ENCODE peak calls at places on chromosome 22, in five cellular contexts. V is chondrocyte, K is PC-3, O is kidney epithelial cell, U is foreskin fibroblast. T is an unnamed sample.
A peak's percentile ranks its signal among the peaks of the same experiment; 100 is the strongest.

GRCh38 chr22:47290706-47291430 is 528.4 kb downstream of the TBC1D22A start:
- DNase-seq in U (no peak), O (no peak), K (no peak), V (no peak), T (no peak)

GRCh38 chr22:17269607-17270261 is 50.5 kb upstream of the ADA2 start:
- DNase-seq in K (no peak), V (no peak), O (no peak), U (no peak), T (no peak)

GRCh38 chr22:20099099-20099711 is 16.7 kb upstream of the RANBP1 start:
- DNase-seq in V (no peak), U (no peak), O (no peak), K (no peak), T (no peak)

GRCh38 chr22:48539261-48539660 is 1288.4 kb downstream of the BRD1 start:
- DNase-seq in U (no peak), O (no peak), K (no peak), V (no peak), T (no peak)

GRCh38 chr22:24996420-24996952 is 44.0 kb downstream of the KIAA1671 start:
- DNase-seq in K (peak; percentile 75), V (no peak), U (peak; percentile 14), O (no peak), T (no peak)

GRCh38 chr22:43861529-43861928 is 784 bp downstream of the SULT4A1 start:
- DNase-seq in K (no peak), V (peak; percentile 50), U (peak; percentile 34), O (no peak), T (no peak)

GRCh38 chr22:19812910-19813309 is 41.8 kb downstream of the GNB1L start:
- DNase-seq in V (no peak), O (no peak), K (no peak), U (no peak), T (no peak)

GRCh38 chr22:49305215-49305965 is 522.3 kb downstream of the BRD1 start:
- DNase-seq in V (peak; percentile 86), K (peak; percentile 47), O (no peak), U (no peak), T (peak; percentile 74)

GRCh38 chr22:25823276-25823675 is 81.3 kb downstream of the MYO18B start:
- DNase-seq in O (no peak), K (no peak), U (no peak), V (peak; percentile 60), T (no peak)

GRCh38 chr22:22022977-22023534 is 40.5 kb upstream of the TOP3B start:
- DNase-seq in U (no peak), O (no peak), V (no peak), K (no peak), T (no peak)

GRCh38 chr22:44326549-44326881 is 13.8 kb upstream of the SHISAL1 start:
- DNase-seq in V (no peak), K (no peak), U (no peak), O (no peak), T (no peak)

GRCh38 chr22:37259540-37260029 is 15.5 kb upstream of the RAC2 start:
- DNase-seq in O (no peak), K (peak; percentile 63), V (peak; percentile 44), U (peak; percentile 79), T (no peak)

GRCh38 chr22:47049078-47049609 is 286.7 kb downstream of the TBC1D22A start:
- DNase-seq in K (no peak), V (peak; percentile 39), O (no peak), U (no peak), T (no peak)

GRCh38 chr22:44523981-44524759 is 26.1 kb upstream of the RTL6 start:
- DNase-seq in U (peak; percentile 84), V (no peak), K (no peak), O (peak; percentile 51), T (no peak)

GRCh38 chr22:25420471-25420924 is 144.0 kb upstream of the GRK3 start:
- DNase-seq in U (no peak), O (no peak), K (no peak), V (no peak), T (no peak)

GRCh38 chr22:47204002-47204979 is 441.8 kb downstream of the TBC1D22A start:
- DNase-seq in K (no peak), O (no peak), U (no peak), V (no peak), T (no peak)

GRCh38 chr22:19663286-19663815 is 51.0 kb upstream of the SEPTIN5 start:
- DNase-seq in U (peak; percentile 83), K (peak; percentile 30), V (no peak), O (peak; percentile 4), T (peak; percentile 11)

GRCh38 chr22:20566420-20567260 is 59.2 kb downstream of the MED15 start:
- DNase-seq in U (peak; percentile 96), K (peak; percentile 87), O (no peak), V (peak; percentile 75), T (no peak)

GRCh38 chr22:20559174-20559760 is 51.9 kb downstream of the MED15 start:
- DNase-seq in V (no peak), U (no peak), O (no peak), K (no peak), T (no peak)

DNA sequence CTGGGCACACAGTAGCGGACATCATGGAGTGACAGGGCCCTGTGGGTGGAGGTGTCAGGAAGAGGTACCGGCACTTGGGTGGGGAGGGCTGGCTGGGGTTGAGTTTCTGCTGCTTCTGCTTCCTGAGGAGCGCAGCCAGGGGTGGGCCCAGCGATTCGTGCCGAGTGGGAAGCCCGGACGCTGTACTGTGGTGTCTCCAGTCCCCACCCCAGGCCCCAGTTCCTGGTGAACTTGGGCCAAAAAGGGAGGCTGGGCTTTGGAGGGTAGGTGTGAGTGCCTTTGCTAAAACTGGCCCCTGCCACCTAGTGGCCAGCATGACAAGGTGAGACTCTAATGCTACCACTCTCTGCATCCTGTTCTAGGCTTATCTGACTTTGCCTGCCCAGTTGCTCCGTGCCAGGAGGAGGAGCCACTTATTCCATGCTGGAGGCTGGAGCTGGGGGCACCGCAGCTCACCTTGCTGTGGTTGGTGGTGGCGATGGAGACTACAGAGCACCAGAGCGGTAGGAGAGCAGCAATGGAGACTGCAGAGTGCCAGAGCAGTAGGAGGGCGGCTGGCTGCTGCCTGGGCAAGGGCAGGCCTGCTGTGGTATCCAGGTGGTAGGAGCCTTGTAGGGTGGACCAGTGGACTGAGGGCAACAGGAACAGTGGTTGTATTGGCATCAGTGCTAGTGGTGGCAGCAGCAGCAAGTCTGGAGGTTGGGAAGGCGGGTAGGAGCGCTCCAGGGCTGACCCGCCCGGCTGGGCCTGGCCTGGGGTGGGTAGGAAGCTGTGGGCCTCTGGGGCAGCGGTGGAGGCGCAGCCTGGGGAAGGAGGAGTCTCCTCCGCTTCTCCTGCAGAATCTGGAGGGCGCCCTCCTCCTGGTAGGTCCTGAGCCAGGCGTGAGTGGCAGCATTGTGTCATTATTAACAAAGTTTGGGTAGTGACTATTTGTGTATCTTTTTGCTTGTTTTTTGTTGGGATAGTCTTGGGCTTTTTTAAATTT is 2.2 kb upstream of the RFPL2 start:
- DNase-seq in K (peak; percentile 48), U (peak; percentile 21), O (no peak), V (no peak), T (peak; percentile 60)
- TF ChIP-seq CTCF in K (peak; percentile 65), U (peak; percentile 52), O (peak; percentile 59), V (peak; percentile 69), T (peak; percentile 47)

DNA sequence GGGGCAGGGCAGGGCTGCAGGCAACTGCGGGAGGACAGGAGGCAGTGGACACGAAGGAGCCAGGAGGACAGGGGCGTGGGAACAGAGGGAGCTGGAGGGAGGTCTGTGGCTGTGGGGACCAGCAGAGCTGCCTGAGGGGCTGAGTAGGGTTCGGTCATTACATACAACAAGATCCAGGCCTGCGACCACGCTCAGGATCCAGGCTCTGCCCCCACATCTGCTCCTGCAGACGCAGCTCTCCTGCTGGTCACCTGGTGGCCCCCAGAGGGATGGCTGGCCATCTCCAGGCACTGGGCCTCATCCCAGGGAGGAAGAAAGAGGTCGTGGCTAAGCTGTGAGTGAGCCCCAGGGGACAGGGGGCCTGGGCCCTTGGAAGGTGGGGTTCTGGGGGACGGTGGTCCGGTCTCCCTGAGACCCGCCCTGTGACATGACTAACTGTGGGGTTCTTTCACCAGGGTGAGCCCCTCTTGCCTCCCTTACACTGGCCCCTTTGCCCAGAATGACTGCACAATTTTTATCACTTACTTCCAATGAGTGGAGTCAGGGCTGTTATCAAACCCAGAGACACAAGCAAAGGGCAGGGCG is 6.8 kb upstream of the APOBEC3A start:
- DNase-seq in O (no peak), V (no peak), U (no peak), K (no peak), T (no peak)
- TF ChIP-seq CTCF in O (no peak), V (no peak), U (no peak), K (no peak), T (no peak)

GRCh38 chr22:29359469-29359868 is 28.9 kb downstream of the AP1B1 start:
- DNase-seq in U (peak; percentile 85), K (peak; percentile 51), O (no peak), V (no peak), T (no peak)
- TF ChIP-seq CTCF in U (peak; percentile 83), K (peak; percentile 74), O (peak; percentile 79), V (peak; percentile 82), T (no peak)

DNA sequence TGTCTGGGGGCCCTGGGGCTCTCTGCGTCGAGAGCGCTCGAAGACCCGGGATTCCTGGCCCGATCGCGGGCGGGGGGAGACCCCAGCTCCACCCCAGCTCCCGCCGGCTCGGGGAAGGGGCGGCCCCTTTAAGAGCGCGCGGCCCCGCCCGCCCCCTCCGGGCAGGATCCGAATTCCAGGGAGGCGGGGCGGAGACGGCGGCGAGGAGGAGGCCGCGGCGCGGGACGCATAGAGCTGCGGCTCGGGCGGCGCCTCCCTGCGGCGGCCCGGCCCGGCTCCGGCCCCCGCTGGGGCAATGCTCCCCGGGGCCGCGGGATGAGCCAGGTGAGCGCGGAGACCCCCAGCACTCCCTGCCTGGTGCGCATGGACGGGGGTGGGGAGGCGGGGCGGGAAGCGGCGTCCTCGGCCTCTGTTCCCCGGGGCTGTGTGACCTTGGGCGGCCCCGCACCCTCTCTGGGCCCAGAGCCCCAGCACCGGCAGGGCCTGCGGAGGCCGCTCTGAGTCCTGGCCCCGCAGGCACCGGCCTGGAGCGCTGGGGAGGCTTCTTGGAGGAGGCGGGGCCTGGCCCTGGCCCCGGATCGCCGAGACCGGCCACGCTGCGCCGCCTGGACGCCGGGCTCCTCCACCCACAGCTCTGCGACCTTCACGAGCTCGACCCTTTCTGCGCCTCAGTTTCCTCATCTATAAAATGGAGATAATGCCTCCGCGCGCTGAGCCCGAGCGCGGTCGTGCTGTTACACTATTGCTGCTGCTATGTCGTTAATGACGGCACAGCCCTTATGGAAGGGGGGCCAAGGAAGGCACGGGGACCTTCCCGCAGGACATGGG is 594 bp downstream of the GAS2L1 start:
- DNase-seq in K (peak; percentile 80), U (peak; percentile 92), V (no peak), O (no peak), T (peak; percentile 63)
- TF ChIP-seq CTCF in K (no peak), U (no peak), V (no peak), O (no peak), T (no peak)

GRCh38 chr22:50640857-50641647 is 13.1 kb upstream of the ARSA start:
- DNase-seq in V (no peak), U (no peak), K (no peak), O (no peak), T (no peak)

DNA sequence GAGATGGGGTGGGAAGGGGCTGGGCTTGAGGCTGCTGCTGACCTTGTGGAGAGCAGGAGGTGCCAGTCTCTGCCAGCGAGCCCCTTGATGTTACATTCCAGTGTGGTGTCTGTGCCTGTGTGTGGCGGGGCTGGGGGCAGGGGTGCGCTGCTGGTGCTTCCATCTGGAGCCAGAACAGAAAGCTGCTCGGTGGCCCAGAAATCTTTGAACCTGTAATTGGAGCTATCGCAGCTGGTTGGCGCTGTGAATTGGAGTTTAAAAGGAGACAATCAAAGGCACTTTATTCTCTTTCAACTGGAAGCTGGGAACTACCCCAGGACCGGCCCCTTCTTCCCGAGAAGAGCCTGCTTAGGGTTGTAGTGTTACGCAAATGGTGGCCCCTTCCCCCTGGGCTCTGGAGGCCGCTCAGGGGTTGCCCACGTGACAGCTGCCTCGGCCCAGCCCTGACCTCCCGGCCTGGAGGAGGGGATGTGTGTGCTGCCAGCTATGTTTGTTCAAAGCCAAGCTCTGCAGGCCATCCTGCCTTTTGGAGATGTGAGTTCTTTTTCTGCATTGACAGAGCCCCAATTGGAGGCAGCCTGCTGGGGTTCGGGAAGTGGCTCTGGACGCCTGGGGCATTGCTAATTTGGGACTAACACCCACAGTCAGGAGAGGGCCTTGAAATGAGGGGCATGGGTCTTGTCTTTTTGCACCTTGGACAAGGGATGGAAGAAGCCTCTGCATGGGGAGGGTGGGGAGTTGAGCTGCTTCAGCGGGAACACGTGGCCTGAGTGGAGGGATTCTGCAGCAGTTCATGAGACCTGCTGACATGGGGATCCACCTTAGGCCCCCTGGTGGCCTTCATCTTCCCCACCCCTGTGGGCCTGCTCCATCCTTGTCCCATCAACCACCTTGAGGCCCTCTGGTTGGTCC is 14.0 kb upstream of the ARSA start:
- DNase-seq in V (no peak), O (no peak), U (peak; percentile 60), K (no peak), T (no peak)
- TF ChIP-seq CTCF in V (peak; percentile 69), O (peak; percentile 45), U (peak; percentile 35), K (no peak), T (no peak)